ENCODE peak calls at places on chromosome 1, in seven cellular contexts. F is GM13976, D is NAMALWA, P is HEK293T, K is iPS-NIHi11, I is nephron progenitor cell, J is cardiac muscle cell. Z is an unnamed sample.
A peak's percentile ranks its signal among the peaks of the same experiment; 100 is the strongest.

GRCh38 chr1:94416901-94417701 is 1.1 kb upstream of the ABCD3 start:
- DNase-seq in J (peak; percentile 53), P (no peak), D (no peak), I (no peak), F (no peak), K (no peak), Z (peak; percentile 47)

GRCh38 chr1:219143735-219144134 is 29.9 kb upstream of the LYPLAL1 start:
- DNase-seq in I (no peak), J (no peak), K (no peak), P (no peak), D (no peak), F (no peak), Z (no peak)

GRCh38 chr1:212288614-212289013 is 3.4 kb downstream of the PPP2R5A start:
- DNase-seq in J (no peak), I (no peak), K (no peak), P (no peak), F (no peak), D (peak; percentile 28), Z (no peak)

GRCh38 chr1:207181838-207182237 is 77.8 kb downstream of the C4BPA start:
- DNase-seq in F (no peak), K (no peak), D (peak; percentile 12), I (no peak), P (no peak), J (no peak), Z (no peak)

GRCh38 chr1:17287377-17287776 is 20.6 kb upstream of the PADI4 start:
- DNase-seq in F (no peak), D (no peak), P (no peak), I (no peak), J (no peak), K (no peak), Z (no peak)

GRCh38 chr1:156385534-156386031 is 16.6 kb downstream of the RHBG start:
- DNase-seq in D (peak; percentile 87), F (peak; percentile 80), P (peak; percentile 86), J (peak; percentile 85), I (peak; percentile 84), K (peak; percentile 81), Z (peak; percentile 47)

GRCh38 chr1:239995281-239995680 is 96.4 kb upstream of the FMN2 start:
- DNase-seq in I (no peak), J (no peak), P (no peak), K (no peak), F (no peak), D (no peak), Z (no peak)

GRCh38 chr1:15693371-15693770 is 9.3 kb downstream of the PLEKHM2 start:
- DNase-seq in D (no peak), P (no peak), F (no peak), I (no peak), K (no peak), J (no peak), Z (no peak)

GRCh38 chr1:225451340-225451739 is 23.5 kb upstream of the LBR start:
- DNase-seq in K (no peak), I (no peak), J (no peak), D (no peak), P (no peak), F (peak; percentile 13), Z (no peak)

Z was measured in uterus.